ENCODE peak calls at places on chromosomes 13 and 19, in four cellular contexts. T is hepatic stellate cell; P is ovary; Z is CD4-positive, alpha-beta T cell. R is an unnamed sample.
A peak's percentile ranks its signal among the peaks of the same experiment; 100 is the strongest.

GRCh38 chr19:9936151-9937000 is at the start of gene OLFM2:
- DNase-seq in T (no peak), P (peak; percentile 31), Z (no peak), R (peak; percentile 40)

GRCh38 chr13:52084971-52085370 is 43.9 kb downstream of the NEK5 start:
- DNase-seq in T (no peak), P (no peak), Z (no peak), R (no peak)

GRCh38 chr13:112783946-112784500 is 94.2 kb downstream of the ATP11A start:
- DNase-seq in Z (no peak), T (no peak), P (no peak), R (no peak)

GRCh38 chr13:76886005-76886291 is 257 bp downstream of the KCTD12 start:
- DNase-seq in P (peak; percentile 40), Z (no peak), T (no peak), R (no peak)

GRCh38 chr13:27403252-27403678 is 21.2 kb upstream of the GTF3A start:
- DNase-seq in Z (no peak), P (no peak), T (peak; percentile 51), R (peak; percentile 34)

GRCh38 chr19:41530761-41531301 is 45.1 kb upstream of the CEACAM21 start:
- DNase-seq in T (no peak), Z (no peak), P (no peak), R (peak; percentile 20)

GRCh38 chr19:7596191-7596937 is 701 bp downstream of the CAMSAP3 start:
- DNase-seq in P (no peak), T (no peak), Z (no peak), R (no peak)

GRCh38 chr13:39407786-39408185 is 195.2 kb downstream of the LHFPL6 start:
- DNase-seq in T (no peak), P (no peak), Z (no peak), R (no peak)

GRCh38 chr13:113147206-113147605 is 11.2 kb upstream of the PROZ start:
- DNase-seq in Z (no peak), T (no peak), P (peak; percentile 6), R (no peak)

GRCh38 chr13:29991343-29991742 is 140.9 kb upstream of the UBL3 start:
- DNase-seq in Z (no peak), P (no peak), T (peak; percentile 88), R (no peak)

GRCh38 chr19:6481541-6482342 is at the start of gene DENND1C:
- DNase-seq in T (no peak), Z (peak; percentile 62), P (no peak), R (no peak)

GRCh38 chr13:39048806-39049205 is 10.6 kb downstream of the NHLRC3 start:
- DNase-seq in P (no peak), Z (no peak), T (no peak), R (no peak)

GRCh38 chr13:76976488-76976887 is 15.4 kb upstream of the CLN5 start:
- DNase-seq in T (no peak), P (no peak), Z (no peak), R (no peak)

GRCh38 chr13:110507678-110508381 is 53.7 kb downstream of the RAB20 start:
- DNase-seq in T (no peak), P (no peak), Z (no peak), R (no peak)

GRCh38 chr19:43532571-43532961 is 422 bp upstream of the ZNF575 start:
- DNase-seq in Z (peak; percentile 29), P (no peak), T (no peak), R (peak; percentile 36)

R was measured in COLO829.